ENCODE peak calls at places on chromosomes 16 and 17, in ten cellular contexts. D is transverse colon, X is ovary, I is pancreas, S is cardiac muscle cell, E is thyroid gland, G is stomach, R is PC-3, M is left lung, P is A549. N is an unnamed sample.

GRCh38 chr16:79181419-79181818 is 419.1 kb downstream of the MAF start:
- DNase-seq in M (no peak), R (no peak), G (no peak), S (no peak), D (no peak), P (no peak), E (no peak), I (no peak), X (no peak), N (no peak)

GRCh38 chr16:81313731-81314602 is 795 bp upstream of the GAN start:
- DNase-seq in S (no peak), R (no peak), X (no peak), P (no peak), M (no peak), G (no peak), D (no peak), E (no peak), I (no peak), N (no peak)

GRCh38 chr17:6894206-6894528 is 62.6 kb upstream of the TEKT1 start:
- DNase-seq in R (no peak), M (no peak), X (no peak), D (no peak), P (no peak), E (no peak), S (peak; percentile 21), G (no peak), I (no peak), N (no peak)

GRCh38 chr17:41369713-41370112 is at the start of gene KRT33B:
- DNase-seq in S (no peak), M (no peak), P (no peak), G (no peak), D (no peak), X (no peak), R (no peak), E (no peak), I (no peak), N (no peak)

GRCh38 chr16:3623642-3624041 is 12.2 kb upstream of the SLX4 start:
- DNase-seq in I (no peak), R (no peak), P (no peak), M (no peak), E (no peak), X (no peak), D (no peak), S (no peak), G (no peak), N (no peak)

GRCh38 chr16:19757026-19757425 is 39.0 kb downstream of the IQCK start:
- DNase-seq in I (no peak), E (no peak), G (no peak), P (no peak), D (no peak), R (no peak), X (no peak), M (no peak), S (no peak), N (no peak)

GRCh38 chr16:4115209-4115940 is 867 bp downstream of the ADCY9 start:
- DNase-seq in I (peak; percentile 88), E (peak; percentile 57), D (peak; percentile 51), S (peak; percentile 81), P (peak; percentile 71), M (peak; percentile 89), X (peak; percentile 75), G (peak; percentile 54), R (peak; percentile 33), N (peak; percentile 75)

GRCh38 chr16:27169511-27170071 is 33.7 kb upstream of the KDM8 start:
- DNase-seq in P (no peak), D (peak; percentile 28), G (peak; percentile 40), X (no peak), S (no peak), R (peak; percentile 82), I (no peak), M (no peak), E (peak; percentile 10), N (no peak)

GRCh38 chr17:46154151-46154816 is 38.9 kb downstream of the KANSL1 start:
- DNase-seq in M (no peak), D (no peak), G (no peak), I (no peak), X (no peak), P (no peak), S (no peak), E (no peak), R (peak; percentile 63), N (no peak)

GRCh38 chr17:55458977-55459376 is 37.3 kb upstream of the MMD start:
- DNase-seq in R (peak; percentile 95), P (no peak), S (no peak), D (no peak), X (no peak), I (no peak), M (no peak), G (no peak), E (no peak), N (no peak)

GRCh38 chr16:770411-770810 is 9.9 kb downstream of the MSLN start:
- DNase-seq in E (no peak), R (no peak), S (no peak), M (no peak), P (no peak), G (no peak), I (peak; percentile 59), X (no peak), D (no peak), N (no peak)
- TF ChIP-seq CTCF in E (no peak), R (no peak), S (no peak), M (no peak), P (no peak), G (no peak), I (no peak), X (no peak), D (no peak), N (no peak)

GRCh38 chr16:53131363-53132071 is 76.7 kb downstream of the CHD9 start:
- DNase-seq in S (peak; percentile 68), I (peak; percentile 86), R (peak; percentile 50), D (peak; percentile 71), M (peak; percentile 92), E (peak; percentile 57), G (peak; percentile 72), X (peak; percentile 75), P (peak; percentile 55), N (peak; percentile 79)

GRCh38 chr16:53130193-53131049 is 75.6 kb downstream of the CHD9 start:
- DNase-seq in P (peak; percentile 96), I (peak; percentile 98), M (peak; percentile 99), R (peak; percentile 83), G (peak; percentile 97), X (peak; percentile 96), S (peak; percentile 98), D (peak; percentile 97), E (peak; percentile 98), N (peak; percentile 98)

GRCh38 chr16:53129281-53130192 is 74.7 kb downstream of the CHD9 start:
- DNase-seq in G (no peak), D (no peak), X (no peak), S (peak; percentile 58), E (no peak), M (no peak), P (no peak), I (no peak), R (peak; percentile 6), N (no peak)

GRCh38 chr16:53131050-53131362 is 76.2 kb downstream of the CHD9 start:
- DNase-seq in R (no peak), D (no peak), S (no peak), I (no peak), P (no peak), E (no peak), M (no peak), X (no peak), G (peak; percentile 31), N (no peak)

DNA sequence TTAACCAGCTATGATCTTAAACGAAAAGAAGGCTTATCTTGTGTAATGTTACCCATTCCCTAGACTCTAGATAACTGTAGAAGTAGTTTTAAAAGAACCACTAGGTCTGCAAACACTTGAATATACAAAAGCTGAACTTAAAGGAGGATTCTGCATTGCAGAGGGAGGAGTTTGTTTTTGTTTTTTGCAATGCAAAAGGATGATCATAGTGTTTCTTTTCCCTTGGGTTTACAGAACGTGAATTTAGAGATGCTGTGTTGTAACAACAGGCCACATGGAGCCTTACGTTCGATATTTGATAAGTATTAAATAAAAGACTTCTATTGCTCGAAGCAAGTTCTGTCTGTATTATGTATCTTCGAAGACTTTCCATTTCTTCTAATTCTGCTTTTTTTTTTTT is 77.6 kb downstream of the CHD9 start:
- DNase-seq in D (no peak), M (no peak), X (no peak), E (no peak), I (no peak), G (no peak), S (no peak), P (no peak), R (no peak), N (no peak)
- H3K4me3 ChIP-seq in D (no peak overlapping the region), M (peak overlapping the region; percentile 78), X (no peak overlapping the region), E (no peak overlapping the region), I (no peak overlapping the region), G (peak overlapping the region; percentile 97), S (peak overlapping the region; percentile 91), P (peak overlapping the region; percentile 96), R (peak overlapping the region; percentile 95), N (peak overlapping the region; percentile 80)

DNA sequence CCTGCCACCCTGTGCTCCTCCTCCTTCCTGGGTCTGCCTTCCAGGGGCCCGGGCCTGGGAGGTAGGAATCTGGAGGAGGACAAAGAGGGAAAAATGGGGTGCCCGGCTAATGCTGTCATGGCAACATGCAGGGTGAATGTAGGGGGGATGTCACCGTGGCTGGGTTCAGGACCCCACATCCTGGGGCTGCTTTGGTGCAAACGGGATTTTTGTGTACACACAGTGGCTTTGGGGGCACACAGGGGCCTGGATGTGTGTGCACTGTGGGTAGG is 37.0 kb upstream of the CDC42EP4 start:
- DNase-seq in G (no peak), P (no peak), R (no peak), M (no peak), X (no peak), D (no peak), E (no peak), S (no peak), I (no peak), N (no peak)
- H3K27ac ChIP-seq in G (peak overlapping the region; percentile 80), P (peak overlapping the region; percentile 52), R (no peak overlapping the region), M (no peak overlapping the region), X (peak overlapping the region; percentile 4), D (peak overlapping the region; percentile 80), E (no peak overlapping the region), S (no peak overlapping the region), I (no peak overlapping the region), N (no peak overlapping the region)

GRCh38 chr16:2460916-2461315 is 1.0 kb downstream of the TEDC2 start:
- DNase-seq in P (no peak), D (no peak), M (no peak), I (peak; percentile 70), R (no peak), G (no peak), X (no peak), E (no peak), S (no peak), N (no peak)

GRCh38 chr16:2460391-2460713 is 443 bp downstream of the TEDC2 start:
- DNase-seq in G (no peak), P (no peak), S (no peak), X (no peak), D (no peak), R (no peak), M (no peak), I (no peak), E (no peak), N (no peak)

GRCh38 chr16:2458887-2459646 is 842 bp upstream of the TEDC2 start:
- DNase-seq in S (no peak), M (no peak), G (no peak), E (no peak), D (no peak), I (no peak), X (peak; percentile 48), R (peak; percentile 1), P (no peak), N (no peak)

GRCh38 chr16:2457946-2458345 is 2.0 kb upstream of the TEDC2 start:
- DNase-seq in D (no peak), R (no peak), P (no peak), X (no peak), E (no peak), S (no peak), I (no peak), M (no peak), G (no peak), N (no peak)

GRCh38 chr16:2459647-2460390 is at the start of gene TEDC2:
- DNase-seq in G (peak; percentile 98), S (peak; percentile 98), M (peak; percentile 99), D (peak; percentile 97), P (peak; percentile 96), R (peak; percentile 93), X (peak; percentile 97), I (peak; percentile 99), E (peak; percentile 98), N (peak; percentile 98)
- TF ChIP-seq CTCF in G (no peak), S (no peak), M (no peak), D (no peak), P (no peak), R (no peak), X (no peak), I (no peak), E (no peak), N (no peak)

N was measured in lower lobe of right lung.